ENCODE peak calls at places on chromosomes 4 and X, in seven cellular contexts. One of them, this sample, is unnamed.

GRCh38 chr4:133058701-133059100 is 90.4 kb upstream of the PCDH10 start:
- DNase-seq in endodermal cell: peak; percentile 47
- DNase-seq in stimulated activated CD4-positive, alpha-beta T cell treated with anti-CD3 and anti-CD28 coated beads, Interleukin-1b, Interleukin-23, amount 100 ng/mL, for 24 hours: no peak
- DNase-seq in B cell: no peak
- DNase-seq in activated CD4-positive, CD25-positive, alpha-beta regulatory T cell: no peak
- DNase-seq in ELR: no peak
- DNase-seq in NCI-H748 treated with DMSO at 0.1 percent for 48 hours: no peak
- DNase-seq in this sample: no peak

GRCh38 chr4:24419147-24420034 is 165.0 kb downstream of the DHX15 start:
- DNase-seq in endodermal cell: peak; percentile 94
- DNase-seq in stimulated activated CD4-positive, alpha-beta T cell treated with anti-CD3 and anti-CD28 coated beads, Interleukin-1b, Interleukin-23, amount 100 ng/mL, for 24 hours: peak; percentile 51
- DNase-seq in B cell: peak; percentile 55
- DNase-seq in activated CD4-positive, CD25-positive, alpha-beta regulatory T cell: peak; percentile 52
- DNase-seq in ELR: peak; percentile 73
- DNase-seq in NCI-H748 treated with DMSO at 0.1 percent for 48 hours: peak; percentile 19
- DNase-seq in this sample: no peak

GRCh38 chr4:152849350-152849749 is 69.6 kb downstream of the ARFIP1 start:
- DNase-seq in endodermal cell: no peak
- DNase-seq in stimulated activated CD4-positive, alpha-beta T cell treated with anti-CD3 and anti-CD28 coated beads, Interleukin-1b, Interleukin-23, amount 100 ng/mL, for 24 hours: no peak
- DNase-seq in B cell: no peak
- DNase-seq in activated CD4-positive, CD25-positive, alpha-beta regulatory T cell: no peak
- DNase-seq in ELR: no peak
- DNase-seq in NCI-H748 treated with DMSO at 0.1 percent for 48 hours: no peak
- DNase-seq in this sample: no peak

GRCh38 chr4:152325831-152326230 is 210.1 kb downstream of the FBXW7 start:
- DNase-seq in endodermal cell: no peak
- DNase-seq in stimulated activated CD4-positive, alpha-beta T cell treated with anti-CD3 and anti-CD28 coated beads, Interleukin-1b, Interleukin-23, amount 100 ng/mL, for 24 hours: no peak
- DNase-seq in B cell: no peak
- DNase-seq in activated CD4-positive, CD25-positive, alpha-beta regulatory T cell: no peak
- DNase-seq in ELR: no peak
- DNase-seq in NCI-H748 treated with DMSO at 0.1 percent for 48 hours: no peak
- DNase-seq in this sample: no peak

GRCh38 chrX:110675866-110676265 is 119.8 kb downstream of the CHRDL1 start:
- DNase-seq in endodermal cell: no peak
- DNase-seq in stimulated activated CD4-positive, alpha-beta T cell treated with anti-CD3 and anti-CD28 coated beads, Interleukin-1b, Interleukin-23, amount 100 ng/mL, for 24 hours: no peak
- DNase-seq in B cell: no peak
- DNase-seq in activated CD4-positive, CD25-positive, alpha-beta regulatory T cell: no peak
- DNase-seq in ELR: no peak
- DNase-seq in NCI-H748 treated with DMSO at 0.1 percent for 48 hours: no peak
- DNase-seq in this sample: no peak

GRCh38 chrX:68710870-68711576 is 63.6 kb downstream of the STARD8 start:
- DNase-seq in endodermal cell: peak; percentile 87
- DNase-seq in stimulated activated CD4-positive, alpha-beta T cell treated with anti-CD3 and anti-CD28 coated beads, Interleukin-1b, Interleukin-23, amount 100 ng/mL, for 24 hours: no peak
- DNase-seq in B cell: no peak
- DNase-seq in activated CD4-positive, CD25-positive, alpha-beta regulatory T cell: no peak
- DNase-seq in ELR: peak; percentile 69
- DNase-seq in NCI-H748 treated with DMSO at 0.1 percent for 48 hours: no peak
- DNase-seq in this sample: no peak

GRCh38 chr4:91729851-91730250 is 573.9 kb upstream of the GRID2 start:
- DNase-seq in endodermal cell: no peak
- DNase-seq in stimulated activated CD4-positive, alpha-beta T cell treated with anti-CD3 and anti-CD28 coated beads, Interleukin-1b, Interleukin-23, amount 100 ng/mL, for 24 hours: no peak
- DNase-seq in B cell: no peak
- DNase-seq in activated CD4-positive, CD25-positive, alpha-beta regulatory T cell: no peak
- DNase-seq in ELR: no peak
- DNase-seq in NCI-H748 treated with DMSO at 0.1 percent for 48 hours: no peak
- DNase-seq in this sample: no peak

GRCh38 chrX:154325541-154325940 is 29.9 kb downstream of the TKTL1 start:
- DNase-seq in endodermal cell: no peak
- DNase-seq in stimulated activated CD4-positive, alpha-beta T cell treated with anti-CD3 and anti-CD28 coated beads, Interleukin-1b, Interleukin-23, amount 100 ng/mL, for 24 hours: no peak
- DNase-seq in B cell: no peak
- DNase-seq in activated CD4-positive, CD25-positive, alpha-beta regulatory T cell: no peak
- DNase-seq in ELR: no peak
- DNase-seq in NCI-H748 treated with DMSO at 0.1 percent for 48 hours: no peak
- DNase-seq in this sample: no peak

GRCh38 chr4:101169044-101170014 is 178.0 kb downstream of the PPP3CA start:
- DNase-seq in endodermal cell: peak; percentile 88
- DNase-seq in stimulated activated CD4-positive, alpha-beta T cell treated with anti-CD3 and anti-CD28 coated beads, Interleukin-1b, Interleukin-23, amount 100 ng/mL, for 24 hours: peak; percentile 19
- DNase-seq in B cell: peak; percentile 73
- DNase-seq in activated CD4-positive, CD25-positive, alpha-beta regulatory T cell: no peak
- DNase-seq in ELR: peak; percentile 79
- DNase-seq in NCI-H748 treated with DMSO at 0.1 percent for 48 hours: peak; percentile 90
- DNase-seq in this sample: peak; percentile 23

GRCh38 chrX:71081348-71082148 is 13.4 kb upstream of the SNX12 start:
- DNase-seq in endodermal cell: no peak
- DNase-seq in stimulated activated CD4-positive, alpha-beta T cell treated with anti-CD3 and anti-CD28 coated beads, Interleukin-1b, Interleukin-23, amount 100 ng/mL, for 24 hours: no peak
- DNase-seq in B cell: no peak
- DNase-seq in activated CD4-positive, CD25-positive, alpha-beta regulatory T cell: no peak
- DNase-seq in ELR: peak; percentile 57
- DNase-seq in NCI-H748 treated with DMSO at 0.1 percent for 48 hours: no peak
- DNase-seq in this sample: no peak

GRCh38 chr4:54230479-54231418 is 1.7 kb downstream of the PDGFRA start:
- DNase-seq in endodermal cell: peak; percentile 79
- DNase-seq in stimulated activated CD4-positive, alpha-beta T cell treated with anti-CD3 and anti-CD28 coated beads, Interleukin-1b, Interleukin-23, amount 100 ng/mL, for 24 hours: no peak
- DNase-seq in B cell: peak; percentile 25
- DNase-seq in activated CD4-positive, CD25-positive, alpha-beta regulatory T cell: no peak
- DNase-seq in ELR: no peak
- DNase-seq in NCI-H748 treated with DMSO at 0.1 percent for 48 hours: peak; percentile 35
- DNase-seq in this sample: no peak

This sample was measured in occipital lobe.